ENCODE peak calls at places on chromosome 1, in six cellular contexts. D is stimulated activated CD4-positive, alpha-beta T cell treated with anti-CD3 and anti-CD28 coated beads, Interleukin-4, amount 100 ng/mL, for 24 hours; E is GM10248; N is adrenal gland; T is activated CD4-positive, alpha-beta T cell treated with anti-CD3 and anti-CD28 coated beads, Interleukin-2, amount 50 U/mL, for 24 hours; F is Caki2. Z is an unnamed sample.

GRCh38 chr1:96722161-96722908 is 751 bp downstream of the PTBP2 start:
- DNase-seq in D (peak), E (no peak), N (peak), T (no peak), F (peak), Z (peak)

GRCh38 chr1:165965857-165966256 is 138.4 kb downstream of the UCK2 start:
- DNase-seq in D (no peak), E (no peak), N (no peak), T (no peak), F (no peak), Z (no peak)

GRCh38 chr1:169312084-169312954 is 55.3 kb downstream of the NME7 start:
- DNase-seq in D (peak), E (peak), N (peak), T (no peak), F (peak), Z (no peak)

GRCh38 chr1:171252482-171252881 is 4.2 kb downstream of the FMO1 start:
- DNase-seq in D (no peak), E (peak), N (no peak), T (no peak), F (no peak), Z (no peak)

GRCh38 chr1:172359531-172359991 is 60.9 kb upstream of the C1orf105 start:
- DNase-seq in D (no peak), E (no peak), N (no peak), T (no peak), F (peak), Z (no peak)

GRCh38 chr1:7705048-7705907 is 65.8 kb upstream of the VAMP3 start:
- DNase-seq in D (no peak), E (no peak), N (peak), T (no peak), F (no peak), Z (no peak)

GRCh38 chr1:32867151-32867550 is 3.6 kb downstream of the FNDC5 start:
- DNase-seq in D (no peak), E (no peak), N (no peak), T (no peak), F (no peak), Z (no peak)

GRCh38 chr1:183956559-183957188 is 80.9 kb downstream of the COLGALT2 start:
- DNase-seq in D (peak), E (peak), N (peak), T (no peak), F (peak), Z (peak)

Z was measured in mucosa of gallbladder.